ENCODE peak calls at places on chromosomes 4 and X, in five cellular contexts. J, U, D, F and V are unnamed samples.

GRCh38 chr4:89829470-89830138 is 7.4 kb downstream of the SNCA start:
- DNase-seq in J (no peak), U (no peak), D (peak), F (peak), V (peak)

GRCh38 chrX:20063716-20064351 is 52.9 kb downstream of the MAP7D2 start:
- DNase-seq in J (no peak), U (peak), D (no peak), F (no peak), V (no peak)

GRCh38 chrX:3443186-3443585 is 96.7 kb upstream of the MXRA5 start:
- DNase-seq in J (no peak), U (peak), D (no peak), F (no peak), V (no peak)

GRCh38 chr4:174040287-174040686 is 243.2 kb downstream of the FBXO8 start:
- DNase-seq in J (no peak), U (no peak), D (no peak), F (no peak), V (no peak)

GRCh38 chrX:42577936-42578335 is 200.0 kb downstream of the PPP1R2C start:
- DNase-seq in J (no peak), U (no peak), D (no peak), F (no peak), V (no peak)

GRCh38 chr4:156685308-156685707 is 286.3 kb downstream of the PDGFC start:
- DNase-seq in J (no peak), U (no peak), D (no peak), F (no peak), V (no peak)

GRCh38 chr4:152894673-152895072 is 41.5 kb upstream of the FHDC1 start:
- DNase-seq in J (no peak), U (no peak), D (no peak), F (no peak), V (no peak)

GRCh38 chr4:81084624-81085023 is 54.1 kb downstream of the BMP3 start:
- DNase-seq in J (no peak), U (no peak), D (no peak), F (no peak), V (no peak)

GRCh38 chr4:79695848-79696247 is 287.8 kb upstream of the GK2 start:
- DNase-seq in J (no peak), U (peak), D (no peak), F (no peak), V (no peak)

GRCh38 chr4:175651701-175652100 is 160.4 kb downstream of the GPM6A start:
- DNase-seq in J (no peak), U (no peak), D (no peak), F (no peak), V (no peak)

GRCh38 chrX:44974462-44974861 is 101.5 kb downstream of the KDM6A start:
- DNase-seq in J (no peak), U (no peak), D (no peak), F (no peak), V (no peak)

GRCh38 chrX:102832661-102833060 is 104.4 kb upstream of the RAB40AL start:
- DNase-seq in J (no peak), U (peak), D (no peak), F (no peak), V (no peak)

GRCh38 chr4:150886597-150886996 is 128.5 kb downstream of the LRBA start:
- DNase-seq in J (no peak), U (no peak), D (no peak), F (no peak), V (no peak)

GRCh38 chrX:136828830-136829229 is 48.1 kb upstream of the ARHGEF6 start:
- DNase-seq in J (no peak), U (no peak), D (no peak), F (no peak), V (no peak)
- H3K27ac ChIP-seq in J (no peak), U (no peak), D (no peak), F (no peak), V (no peak)

DNA sequence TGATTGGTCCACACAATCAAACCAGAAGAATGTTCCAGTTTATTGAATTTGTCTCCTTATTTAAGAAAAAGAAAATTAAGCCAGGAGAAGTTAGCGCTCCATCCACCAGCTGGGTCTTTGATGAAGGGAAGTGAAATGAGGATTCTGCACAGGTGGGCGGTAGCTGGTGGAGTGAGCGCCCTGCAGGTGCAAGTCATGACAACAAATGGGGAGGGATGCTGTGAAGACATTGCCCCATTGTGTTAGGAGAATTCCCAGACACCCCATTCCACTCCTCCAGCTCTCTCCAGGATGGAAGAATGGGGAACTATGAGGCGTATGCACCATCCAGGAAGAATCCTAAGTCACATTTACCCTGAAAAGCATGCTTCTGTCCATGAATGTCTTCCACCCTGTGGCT is 22.9 kb downstream of the PLRG1 start:
- DNase-seq in J (no peak), U (no peak), D (no peak), F (no peak), V (no peak)
- H3K27ac ChIP-seq in J (no peak), U (no peak), D (no peak), F (no peak), V (no peak)

DNA sequence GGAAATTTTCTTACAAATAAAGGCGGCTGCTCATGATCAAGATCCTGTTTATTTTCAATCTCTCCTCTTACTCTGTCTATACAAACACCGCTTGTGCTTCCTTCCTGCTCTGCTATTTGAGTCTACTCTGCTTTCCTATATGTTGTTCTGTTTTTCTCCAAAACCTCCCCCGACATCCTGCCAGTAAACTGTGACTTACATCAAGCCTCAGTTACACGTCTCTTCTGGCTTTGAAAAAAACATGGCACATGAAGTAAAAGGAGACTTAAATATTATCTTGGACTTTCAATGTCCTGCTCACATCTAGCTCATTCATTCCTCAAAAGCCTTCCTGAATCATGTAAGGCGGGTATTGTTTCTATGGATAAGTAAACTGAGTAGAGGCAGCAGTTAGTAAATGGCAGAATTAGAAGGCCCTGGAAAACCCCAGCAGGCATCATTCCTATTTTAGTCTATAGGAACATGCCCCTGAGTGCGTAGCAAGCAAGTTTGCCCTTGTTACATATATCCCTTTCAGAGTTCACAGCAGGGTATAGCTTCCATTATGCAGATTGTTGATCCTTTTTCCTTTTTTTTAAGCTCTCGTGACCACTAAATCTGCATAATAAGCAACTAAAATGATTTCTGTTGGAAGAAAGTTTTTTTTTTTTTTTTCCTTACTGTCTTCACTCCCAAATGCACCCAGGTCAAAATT is 280.1 kb downstream of the RAPGEF2 start:
- DNase-seq in J (no peak), U (peak), D (no peak), F (no peak), V (no peak)
- H3K27ac ChIP-seq in J (no peak), U (no peak), D (no peak), F (no peak), V (no peak)

GRCh38 chrX:130118941-130119640 is 8.8 kb upstream of the ELF4 start:
- DNase-seq in J (no peak), U (no peak), D (no peak), F (no peak), V (no peak)

GRCh38 chrX:130120321-130120731 is 10.0 kb upstream of the ELF4 start:
- DNase-seq in J (no peak), U (peak), D (no peak), F (no peak), V (no peak)

GRCh38 chrX:130120746-130121504 is 10.6 kb upstream of the ELF4 start:
- DNase-seq in J (peak), U (peak), D (peak), F (peak), V (peak)

GRCh38 chrX:130117166-130117565 is 6.9 kb upstream of the ELF4 start:
- DNase-seq in J (no peak), U (no peak), D (no peak), F (no peak), V (no peak)

GRCh38 chrX:130118396-130118795 is 8.1 kb upstream of the ELF4 start:
- DNase-seq in J (no peak), U (no peak), D (no peak), F (no peak), V (no peak)
- H3K27ac ChIP-seq in J (no peak), U (no peak), D (no peak), F (no peak), V (no peak)

DNA sequence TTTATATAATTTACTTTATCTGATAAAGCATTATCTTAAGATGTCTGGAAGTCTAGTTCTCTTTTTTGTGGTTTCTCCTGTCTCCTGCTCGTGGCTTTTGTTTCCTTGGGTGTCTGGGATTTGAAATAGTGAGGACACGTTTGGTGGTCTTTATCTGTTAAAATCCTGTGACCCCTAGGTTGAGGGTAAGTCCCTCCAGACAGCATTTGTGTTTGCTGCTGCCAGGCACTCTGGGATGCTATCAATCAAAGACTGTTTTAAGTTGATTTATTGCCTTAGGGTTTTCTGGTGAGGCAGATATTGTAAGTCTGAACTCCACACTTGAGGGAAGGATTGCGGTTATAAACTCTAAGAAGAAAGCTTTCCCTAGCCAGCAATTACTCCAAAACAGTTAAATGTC is 207.9 kb downstream of the PRDM5 start:
- DNase-seq in J (no peak), U (no peak), D (no peak), F (no peak), V (no peak)
- H3K27ac ChIP-seq in J (no peak), U (no peak), D (no peak), F (no peak), V (no peak)